ENCODE peak calls at places on chromosomes 5 and 9, in five cellular contexts. B, A, U, T and D are unnamed samples.
A peak's percentile ranks its signal among the peaks of the same experiment; 100 is the strongest.

GRCh38 chr9:97853844-97854695 is 1.0 kb downstream of the FOXE1 start:
- DNase-seq in U (peak; percentile 28), B (peak; percentile 66), T (peak; percentile 53), A (peak; percentile 57), D (no peak)

GRCh38 chr9:93209097-93209496 is 25.2 kb downstream of the WNK2 start:
- DNase-seq in U (no peak), T (no peak), A (no peak), B (no peak), D (no peak)

GRCh38 chr5:83564069-83564749 is 92.7 kb downstream of the VCAN start:
- DNase-seq in B (peak; percentile 50), A (peak; percentile 21), U (peak; percentile 78), T (no peak), D (no peak)

GRCh38 chr5:23655674-23656073 is 148.3 kb downstream of the PRDM9 start:
- DNase-seq in A (peak; percentile 83), T (no peak), B (no peak), U (no peak), D (no peak)

GRCh38 chr9:90198956-90199355 is 443.7 kb downstream of the DIRAS2 start:
- DNase-seq in T (no peak), U (no peak), B (no peak), A (no peak), D (no peak)

GRCh38 chr9:89078860-89079259 is 87.6 kb downstream of the S1PR3 start:
- DNase-seq in B (no peak), T (no peak), A (no peak), U (peak; percentile 71), D (no peak)

GRCh38 chr9:120852240-120853018 is 9.7 kb upstream of the PSMD5 start:
- DNase-seq in B (peak; percentile 45), A (no peak), T (no peak), U (no peak), D (no peak)

GRCh38 chr9:113593682-113594281 is 130.3 kb downstream of the RGS3 start:
- DNase-seq in A (peak; percentile 97), U (peak; percentile 96), T (no peak), B (peak; percentile 98), D (no peak)

GRCh38 chr9:112065781-112066606 is 109.1 kb downstream of the SUSD1 start:
- DNase-seq in B (no peak), U (peak; percentile 89), T (peak; percentile 91), A (peak; percentile 87), D (no peak)

GRCh38 chr5:96253140-96253539 is 179.9 kb downstream of the PCSK1 start:
- DNase-seq in T (no peak), B (no peak), U (no peak), A (no peak), D (no peak)

GRCh38 chr9:18748106-18748719 is 274.3 kb downstream of the ADAMTSL1 start:
- DNase-seq in T (no peak), A (no peak), B (no peak), U (peak; percentile 81), D (no peak)

GRCh38 chr5:107149243-107149642 is 521.5 kb downstream of the EFNA5 start:
- DNase-seq in T (no peak), U (no peak), A (no peak), B (no peak), D (no peak)

GRCh38 chr5:134139377-134139851 is 24.9 kb downstream of the TCF7 start:
- DNase-seq in A (no peak), B (no peak), T (no peak), U (no peak), D (peak; percentile 2)

GRCh38 chr5:3828761-3829160 is 233.1 kb downstream of the IRX1 start:
- DNase-seq in B (no peak), A (no peak), U (no peak), T (no peak), D (peak; percentile 21)

GRCh38 chr5:108196276-108196675 is 185.6 kb downstream of the FBXL17 start:
- DNase-seq in A (no peak), T (no peak), U (no peak), B (no peak), D (no peak)

GRCh38 chr9:105330755-105331154 is 86.3 kb downstream of the SLC44A1 start:
- DNase-seq in U (no peak), A (no peak), B (no peak), T (no peak), D (no peak)

GRCh38 chr9:77977210-77977611 is 54.4 kb downstream of the GNAQ start:
- DNase-seq in U (peak; percentile 81), T (peak; percentile 39), A (peak; percentile 84), B (peak; percentile 39), D (peak; percentile 38)

GRCh38 chr5:77743181-77743580 is 33.0 kb downstream of the TBCA start:
- DNase-seq in U (peak; percentile 20), A (no peak), T (no peak), B (no peak), D (no peak)

GRCh38 chr9:73081979-73082657 is 69.5 kb upstream of the ANXA1 start:
- DNase-seq in A (peak; percentile 24), T (no peak), U (peak; percentile 80), B (peak; percentile 72), D (peak; percentile 24)

GRCh38 chr5:108280248-108280647 is 101.7 kb downstream of the FBXL17 start:
- DNase-seq in U (no peak), B (no peak), T (no peak), A (no peak), D (no peak)

GRCh38 chr9:110452227-110452801 is 114.7 kb upstream of the TXNDC8 start:
- DNase-seq in T (no peak), B (peak; percentile 13), U (peak; percentile 43), A (peak; percentile 4), D (no peak)

GRCh38 chr9:113892861-113893491 is 16.9 kb downstream of the ZNF618 start:
- DNase-seq in A (no peak), U (peak; percentile 63), B (no peak), T (no peak), D (no peak)

GRCh38 chr9:129653819-129654528 is 11.5 kb upstream of the PRRX2 start:
- DNase-seq in T (no peak), B (no peak), U (no peak), A (no peak), D (no peak)

GRCh38 chr5:36152324-36153298 is 700 bp downstream of the SKP2 start:
- DNase-seq in A (no peak), T (no peak), B (peak; percentile 34), U (peak; percentile 45), D (peak; percentile 20)

GRCh38 chr9:93960971-93961841 is 6.1 kb upstream of the BARX1 start:
- DNase-seq in U (no peak), T (no peak), A (no peak), B (no peak), D (no peak)

GRCh38 chr9:109903515-109904138 is 123.6 kb downstream of the PALM2AKAP2 start:
- DNase-seq in A (peak; percentile 53), T (peak; percentile 68), U (peak; percentile 88), B (peak; percentile 82), D (peak; percentile 78)

GRCh38 chr9:113609562-113610318 is 146.2 kb downstream of the RGS3 start:
- DNase-seq in B (peak; percentile 58), T (no peak), U (peak; percentile 89), A (no peak), D (no peak)

GRCh38 chr5:32713396-32714381 is 2.6 kb downstream of the NPR3 start:
- DNase-seq in B (peak; percentile 74), T (peak; percentile 98), A (peak; percentile 5), U (peak; percentile 53), D (no peak)

GRCh38 chr5:26740182-26740581 is 298.2 kb downstream of the CDH9 start:
- DNase-seq in T (no peak), A (no peak), U (no peak), B (no peak), D (no peak)
- TF ChIP-seq CTCF in T (no peak), A (no peak), U (no peak), B (no peak), D (no peak)

GRCh38 chr5:122810405-122810804 is 35.0 kb upstream of the SNX24 start:
- DNase-seq in U (no peak), T (no peak), A (no peak), B (no peak), D (no peak)
- H4K20me1 ChIP-seq in U (no peaks in the 10 kb centered on the region), T (peaks cover 3% of the 10 kb centered on the region), A (no peaks in the 10 kb centered on the region), B (peaks cover 10% of the 10 kb centered on the region), D (no peaks in the 10 kb centered on the region)

GRCh38 chr5:142978252-142978651 is 208.1 kb downstream of the ARHGAP26 start:
- DNase-seq in B (no peak), U (no peak), T (no peak), A (no peak), D (no peak)
- H3K27me3 ChIP-seq in B (no peaks in the 10 kb centered on the region), U (no peaks in the 10 kb centered on the region), T (no peaks in the 10 kb centered on the region), A (no peaks in the 10 kb centered on the region), D (no peaks in the 10 kb centered on the region)

GRCh38 chr5:177452688-177453638 is 6.3 kb downstream of the PRR7 start:
- DNase-seq in U (no peak), B (no peak), T (no peak), A (no peak), D (no peak)
- TF ChIP-seq CTCF in U (no peak), B (no peak), T (no peak), A (peak; percentile 1), D (no peak)

GRCh38 chr5:1806199-1806598 is 5.0 kb downstream of the NDUFS6 start:
- DNase-seq in A (no peak), U (no peak), B (no peak), T (no peak), D (no peak)
- H4K20me1 ChIP-seq in A (no peaks in the 10 kb centered on the region), U (no peaks in the 10 kb centered on the region), B (peaks cover 35% of the 10 kb centered on the region), T (peaks cover 66% of the 10 kb centered on the region), D (peaks cover 67% of the 10 kb centered on the region)

GRCh38 chr9:117750401-117750800 is 46.2 kb downstream of the TLR4 start:
- DNase-seq in T (no peak), U (no peak), B (no peak), A (no peak), D (no peak)
- H3K27me3 ChIP-seq in T (peaks cover 9% of the 10 kb centered on the region), U (no peaks in the 10 kb centered on the region), B (no peaks in the 10 kb centered on the region), A (no peaks in the 10 kb centered on the region), D (no peaks in the 10 kb centered on the region)

GRCh38 chr5:139847790-139848507 is 52.3 kb downstream of the PSD2 start:
- DNase-seq in B (peak; percentile 89), A (peak; percentile 33), U (no peak), T (no peak), D (no peak)
- TF ChIP-seq CTCF in B (peak; percentile 11), A (no peak), U (no peak), T (no peak), D (no peak)